ENCODE peak calls at places on chromosomes 2 and 18, in ten cellular contexts. Y is astrocyte; H is psoas muscle; R is Panc1; Q is spleen; J is CD8-positive, alpha-beta T cell; K is GM23248; U is sigmoid colon; B is naive thymus-derived CD4-positive, alpha-beta T cell; P is transverse colon. E is an unnamed sample.
A peak's percentile ranks its signal among the peaks of the same experiment; 100 is the strongest.

GRCh38 chr18:7688580-7688979 is 121.5 kb downstream of the PTPRM start:
- DNase-seq in Y (no peak), H (no peak), R (no peak), Q (no peak), J (no peak), K (no peak), U (no peak), B (no peak), P (no peak), E (no peak)

GRCh38 chr2:187422277-187422676 is 25.8 kb downstream of the CALCRL start:
- DNase-seq in Y (no peak), H (no peak), R (no peak), Q (no peak), J (no peak), K (peak; percentile 43), U (no peak), B (no peak), P (no peak), E (no peak)

GRCh38 chr2:165067958-165068612 is 112.8 kb upstream of the SLC38A11 start:
- DNase-seq in Y (peak; percentile 60), H (no peak), R (no peak), Q (no peak), J (no peak), K (peak; percentile 67), U (no peak), B (no peak), P (no peak), E (peak; percentile 89)

GRCh38 chr2:1022178-1022577 is 71.5 kb downstream of the SNTG2 start:
- DNase-seq in Y (no peak), H (no peak), R (no peak), Q (no peak), J (no peak), K (no peak), U (no peak), B (no peak), P (no peak), E (peak; percentile 11)

GRCh38 chr2:76281176-76281841 is 570.6 kb upstream of the GCFC2 start:
- DNase-seq in Y (no peak), H (no peak), R (no peak), Q (no peak), J (no peak), K (no peak), U (no peak), B (no peak), P (no peak), E (no peak)

GRCh38 chr2:234422242-234422641 is 74.6 kb downstream of the ARL4C start:
- DNase-seq in Y (peak; percentile 95), H (no peak), R (peak; percentile 93), Q (no peak), J (no peak), K (peak; percentile 93), U (no peak), B (no peak), P (peak; percentile 31), E (no peak)

GRCh38 chr2:205686231-205687017 is 4.1 kb downstream of the NRP2 start:
- DNase-seq in Y (no peak), H (no peak), R (no peak), Q (no peak), J (no peak), K (peak; percentile 57), U (peak; percentile 72), B (no peak), P (no peak), E (no peak)

GRCh38 chr2:190267302-190267701 is 52.3 kb downstream of the HIBCH start:
- DNase-seq in Y (peak; percentile 84), H (no peak), R (peak; percentile 51), Q (no peak), J (no peak), K (peak; percentile 81), U (no peak), B (no peak), P (no peak), E (no peak)

GRCh38 chr2:101474752-101475384 is at the start of gene RFX8:
- DNase-seq in Y (peak; percentile 91), H (peak; percentile 20), R (no peak), Q (no peak), J (peak; percentile 69), K (peak; percentile 97), U (no peak), B (peak; percentile 74), P (no peak), E (no peak)

GRCh38 chr2:157364257-157364974 is 38.8 kb upstream of the ERMN start:
- DNase-seq in Y (no peak), H (no peak), R (no peak), Q (no peak), J (no peak), K (peak; percentile 16), U (no peak), B (no peak), P (no peak), E (no peak)

DNA sequence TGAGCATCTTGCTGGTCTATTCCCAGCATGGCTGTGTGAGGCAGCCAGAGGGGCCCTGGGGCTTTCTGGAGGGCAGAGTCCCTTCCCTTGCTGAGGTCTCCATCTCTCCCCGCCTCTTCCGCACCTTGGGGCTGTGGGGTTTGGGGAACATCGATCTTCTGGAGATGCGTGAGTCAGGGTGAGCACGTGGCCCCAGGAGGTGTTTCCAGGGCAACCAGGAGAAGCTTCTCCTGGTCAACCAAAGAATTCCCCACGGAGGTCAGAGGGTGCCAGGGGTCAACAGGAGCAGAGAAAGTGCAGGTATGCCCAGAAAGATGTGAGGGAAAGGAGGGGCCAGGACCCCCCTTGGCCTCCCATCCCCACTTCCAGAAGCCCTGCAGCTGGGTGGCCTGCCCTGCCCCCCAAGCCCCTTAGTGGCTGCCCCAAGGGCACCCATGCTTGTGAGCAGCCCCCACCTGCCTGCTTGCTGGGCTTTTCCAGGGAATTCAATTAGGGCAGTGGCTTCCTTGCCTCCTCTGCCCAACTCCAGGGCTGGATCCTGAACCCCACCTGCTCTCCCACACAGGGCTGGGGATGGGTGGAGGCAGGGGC is 2.8 kb upstream of the PROM2 start:
- DNase-seq in Y (no peak), H (no peak), R (no peak), Q (peak; percentile 49), J (peak; percentile 32), K (no peak), U (no peak), B (no peak), P (no peak), E (no peak)
- H3K9me3 ChIP-seq in Y (no peaks in the 10 kb centered on the region), H (no peaks in the 10 kb centered on the region), R (no peaks in the 10 kb centered on the region), Q (no peaks in the 10 kb centered on the region), J (no peaks in the 10 kb centered on the region), K (no peaks in the 10 kb centered on the region), U (no peaks in the 10 kb centered on the region), B (no peaks in the 10 kb centered on the region), P (no peaks in the 10 kb centered on the region), E (no peaks in the 10 kb centered on the region)

DNA sequence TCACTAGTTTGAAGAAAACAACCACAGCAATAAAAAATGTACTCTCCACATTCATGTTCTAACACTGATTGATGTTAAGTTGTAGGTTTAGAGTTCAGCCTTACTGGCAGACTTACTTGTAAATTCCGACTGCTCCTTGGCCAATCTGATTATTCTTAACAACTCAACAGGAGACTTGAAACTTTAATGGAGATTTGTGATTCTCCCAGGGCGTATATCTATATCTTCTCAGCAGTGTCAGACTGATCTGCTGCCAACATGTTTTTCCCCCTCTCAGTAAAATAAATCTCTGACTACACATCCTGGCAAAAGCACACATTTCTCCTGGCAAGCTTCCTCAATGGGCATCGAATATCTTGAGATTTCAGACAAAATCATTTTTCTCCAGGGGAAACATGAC is 1041.2 kb downstream of the DPP10 start:
- DNase-seq in Y (no peak), H (no peak), R (no peak), Q (no peak), J (no peak), K (no peak), U (no peak), B (no peak), P (no peak), E (no peak)
- H3K9me3 ChIP-seq in Y (no peaks in the 10 kb centered on the region), H (no peaks in the 10 kb centered on the region), R (no peaks in the 10 kb centered on the region), Q (no peaks in the 10 kb centered on the region), J (no peaks in the 10 kb centered on the region), K (peaks cover 4% of the 10 kb centered on the region), U (no peaks in the 10 kb centered on the region), B (no peaks in the 10 kb centered on the region), P (no peaks in the 10 kb centered on the region), E (no peaks in the 10 kb centered on the region)

DNA sequence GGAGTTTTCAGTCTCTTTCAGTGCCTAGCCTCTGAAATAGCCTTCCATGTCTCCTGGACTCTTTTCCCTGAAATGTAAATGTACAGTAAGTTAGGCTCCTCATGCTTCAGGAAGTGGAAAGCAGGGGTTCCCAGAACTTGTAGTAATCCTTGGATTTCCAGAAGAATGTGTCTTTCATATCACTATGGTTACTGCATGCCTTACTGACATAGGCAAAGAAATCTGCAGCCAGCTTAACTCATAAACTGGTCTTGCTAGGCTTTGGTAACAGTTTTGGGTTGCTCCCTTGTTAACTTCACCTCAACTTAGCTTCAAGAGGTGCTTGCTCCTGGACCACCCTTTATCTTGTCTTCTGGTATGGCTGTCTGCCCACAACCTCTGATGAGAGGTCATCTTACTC is 686.8 kb upstream of the DDX18 start:
- DNase-seq in Y (peak; percentile 0), H (no peak), R (no peak), Q (no peak), J (no peak), K (no peak), U (no peak), B (no peak), P (no peak), E (peak; percentile 3)
- H3K9me3 ChIP-seq in Y (no peaks in the 10 kb centered on the region), H (no peaks in the 10 kb centered on the region), R (peaks cover 3% of the 10 kb centered on the region), Q (no peaks in the 10 kb centered on the region), J (no peaks in the 10 kb centered on the region), K (no peaks in the 10 kb centered on the region), U (no peaks in the 10 kb centered on the region), B (no peaks in the 10 kb centered on the region), P (no peaks in the 10 kb centered on the region), E (peaks cover 13% of the 10 kb centered on the region)

GRCh38 chr2:108404784-108405397 is 27.1 kb downstream of the SULT1C4 start:
- DNase-seq in Y (no peak), H (no peak), R (no peak), Q (no peak), J (no peak), K (no peak), U (no peak), B (no peak), P (no peak), E (no peak)

GRCh38 chr2:108399479-108399878 is 21.7 kb downstream of the SULT1C4 start:
- DNase-seq in Y (no peak), H (no peak), R (no peak), Q (no peak), J (no peak), K (peak; percentile 31), U (no peak), B (no peak), P (no peak), E (no peak)

GRCh38 chr2:108403494-108403893 is 25.7 kb downstream of the SULT1C4 start:
- DNase-seq in Y (peak; percentile 63), H (no peak), R (no peak), Q (no peak), J (no peak), K (peak; percentile 62), U (no peak), B (no peak), P (peak; percentile 13), E (peak; percentile 84)

GRCh38 chr2:108396845-108397244 is 19.1 kb downstream of the SULT1C4 start:
- DNase-seq in Y (no peak), H (no peak), R (no peak), Q (no peak), J (no peak), K (peak; percentile 66), U (no peak), B (no peak), P (no peak), E (no peak)

DNA sequence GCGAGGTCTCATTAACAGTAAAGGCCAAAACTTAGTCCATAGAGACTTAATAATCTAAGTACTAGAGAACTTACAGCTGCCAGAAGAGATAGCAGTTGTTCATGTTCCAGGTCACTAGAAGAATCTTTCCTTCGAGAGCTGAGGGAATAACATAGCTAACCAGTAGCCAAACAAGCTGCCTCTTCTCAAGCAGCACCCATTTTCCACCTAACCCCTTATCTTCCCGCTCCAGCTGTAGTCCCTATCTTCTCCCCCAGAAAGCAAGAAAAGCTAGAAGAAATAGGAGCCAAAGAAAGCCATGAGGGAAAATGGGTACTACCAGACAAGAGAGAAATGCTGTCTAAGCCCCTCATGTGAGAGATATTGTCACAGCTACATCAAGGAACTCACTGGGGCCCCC is 24.0 kb downstream of the SULT1C4 start:
- DNase-seq in Y (no peak), H (no peak), R (no peak), Q (no peak), J (no peak), K (no peak), U (no peak), B (no peak), P (no peak), E (no peak)
- H3K9me3 ChIP-seq in Y (peaks cover 24% of the 10 kb centered on the region), H (peaks cover 14% of the 10 kb centered on the region), R (peaks cover 8% of the 10 kb centered on the region), Q (peaks cover 40% of the 10 kb centered on the region), J (peaks cover 13% of the 10 kb centered on the region), K (no peaks in the 10 kb centered on the region), U (peaks cover 12% of the 10 kb centered on the region), B (peaks cover 36% of the 10 kb centered on the region), P (peaks cover 23% of the 10 kb centered on the region), E (peaks cover 87% of the 10 kb centered on the region)